ENCODE peak calls at places on chromosomes 2 and 18, in six cellular contexts. Z, N, H, M, S and D are unnamed samples.

GRCh38 chr2:112181571-112182290 is 43.5 kb downstream of the FBLN7 start:
- DNase-seq in Z (peak; percentile 64), N (no peak), H (no peak), M (no peak), S (no peak), D (no peak)

GRCh38 chr2:112684415-112684775 is 36.4 kb upstream of the NT5DC4 start:
- DNase-seq in Z (no peak), N (no peak), H (no peak), M (no peak), S (no peak), D (no peak)

GRCh38 chr2:45008296-45009129 is 739 bp downstream of the SIX2 start:
- DNase-seq in Z (peak; percentile 50), N (no peak), H (no peak), M (no peak), S (peak; percentile 2), D (peak; percentile 15)

GRCh38 chr2:36967236-36967876 is 1.0 kb upstream of the STRN start:
- DNase-seq in Z (no peak), N (no peak), H (no peak), M (no peak), S (no peak), D (no peak)

GRCh38 chr2:37827911-37828411 is 97.1 kb upstream of the RMDN2 start:
- DNase-seq in Z (no peak), N (no peak), H (no peak), M (peak; percentile 76), S (peak; percentile 89), D (peak; percentile 71)

GRCh38 chr2:10048501-10049171 is 5.3 kb downstream of the KLF11 start:
- DNase-seq in Z (no peak), N (no peak), H (no peak), M (no peak), S (peak; percentile 62), D (peak; percentile 65)

GRCh38 chr2:239278941-239279365 is 121.9 kb downstream of the HDAC4 start:
- DNase-seq in Z (no peak), N (no peak), H (no peak), M (no peak), S (no peak), D (peak; percentile 58)

GRCh38 chr2:174145827-174146226 is 102.5 kb downstream of the OLA1 start:
- DNase-seq in Z (peak; percentile 47), N (no peak), H (no peak), M (no peak), S (no peak), D (no peak)

GRCh38 chr2:135689679-135690078 is 52.0 kb upstream of the UBXN4 start:
- DNase-seq in Z (no peak), N (no peak), H (no peak), M (no peak), S (no peak), D (no peak)

GRCh38 chr2:150075831-150076230 is 411.6 kb downstream of the RND3 start:
- DNase-seq in Z (no peak), N (no peak), H (no peak), M (no peak), S (peak; percentile 90), D (no peak)

GRCh38 chr2:88227446-88227845 is 57.3 kb downstream of the THNSL2 start:
- DNase-seq in Z (no peak), N (no peak), H (no peak), M (no peak), S (no peak), D (no peak)

GRCh38 chr2:145038041-145038525 is 518.2 kb upstream of the ZEB2 start:
- DNase-seq in Z (no peak), N (no peak), H (no peak), M (no peak), S (peak; percentile 13), D (no peak)

GRCh38 chr2:240988146-240988545 is 10.3 kb upstream of the SNED1 start:
- DNase-seq in Z (no peak), N (no peak), H (no peak), M (no peak), S (peak; percentile 33), D (peak; percentile 40)

GRCh38 chr2:121478996-121479735 is 51.5 kb upstream of the RNU4ATAC start:
- DNase-seq in Z (no peak), N (no peak), H (no peak), M (no peak), S (peak; percentile 31), D (no peak)

GRCh38 chr2:235366847-235367246 is 127.0 kb upstream of the AGAP1 start:
- DNase-seq in Z (no peak), N (no peak), H (no peak), M (no peak), S (no peak), D (no peak)

GRCh38 chr2:36792947-36793346 is 96.4 kb downstream of the VIT start:
- DNase-seq in Z (no peak), N (no peak), H (no peak), M (no peak), S (no peak), D (no peak)

GRCh38 chr2:68426885-68427579 is 40.1 kb downstream of the FBXO48 start:
- DNase-seq in Z (no peak), N (no peak), H (no peak), M (no peak), S (peak; percentile 72), D (peak; percentile 28)

GRCh38 chr2:12170151-12170550 is 423.7 kb downstream of the LPIN1 start:
- DNase-seq in Z (no peak), N (no peak), H (no peak), M (no peak), S (peak; percentile 38), D (peak; percentile 92)

GRCh38 chr2:20353597-20353996 is 3.0 kb upstream of the PUM2 start:
- DNase-seq in Z (no peak), N (no peak), H (no peak), M (no peak), S (no peak), D (no peak)

GRCh38 chr2:235024951-235025773 is 73.3 kb downstream of the SH3BP4 start:
- DNase-seq in Z (no peak), N (no peak), H (no peak), M (no peak), S (no peak), D (no peak)

GRCh38 chr2:43524180-43524965 is 71.5 kb downstream of the THADA start:
- DNase-seq in Z (no peak), N (no peak), H (no peak), M (no peak), S (peak; percentile 28), D (peak; percentile 39)

GRCh38 chr2:73868204-73868978 is 24.4 kb upstream of the ACTG2 start:
- DNase-seq in Z (peak; percentile 38), N (no peak), H (no peak), M (no peak), S (no peak), D (no peak)

GRCh38 chr2:121505005-121505404 is 25.7 kb upstream of the RNU4ATAC start:
- DNase-seq in Z (no peak), N (no peak), H (no peak), M (peak; percentile 74), S (peak; percentile 87), D (peak; percentile 51)

GRCh38 chr2:40394597-40394996 is 57.3 kb downstream of the SLC8A1 start:
- DNase-seq in Z (no peak), N (no peak), H (no peak), M (no peak), S (no peak), D (no peak)

GRCh38 chr2:40397720-40398119 is 54.2 kb downstream of the SLC8A1 start:
- DNase-seq in Z (no peak), N (no peak), H (no peak), M (no peak), S (no peak), D (no peak)

GRCh38 chr2:40395169-40396023 is 56.5 kb downstream of the SLC8A1 start:
- DNase-seq in Z (no peak), N (no peak), H (no peak), M (peak; percentile 66), S (no peak), D (no peak)

GRCh38 chr2:40394030-40394429 is 57.9 kb downstream of the SLC8A1 start:
- DNase-seq in Z (no peak), N (no peak), H (no peak), M (no peak), S (no peak), D (no peak)
- H4K8ac ChIP-seq in Z (no peak overlapping the region), N (no peak overlapping the region), H (no peak overlapping the region), M (no peak overlapping the region), S (no peak overlapping the region), D (no peak overlapping the region)

GRCh38 chr18:13241893-13242175 is 23.3 kb downstream of the LDLRAD4 start:
- DNase-seq in Z (no peak), N (no peak), H (no peak), M (no peak), S (no peak), D (no peak)
- H3K14ac ChIP-seq in Z (no peak overlapping the region), N (no peak overlapping the region), H (no peak overlapping the region), M (no peak overlapping the region), S (no peak overlapping the region), D (no peak overlapping the region)

GRCh38 chr2:132783883-132784282 is 113.9 kb upstream of the LYPD1 start:
- DNase-seq in Z (no peak), N (no peak), H (no peak), M (no peak), S (no peak), D (no peak)

GRCh38 chr2:132779206-132779605 is 109.2 kb upstream of the LYPD1 start:
- DNase-seq in Z (no peak), N (no peak), H (no peak), M (no peak), S (no peak), D (no peak)

DNA sequence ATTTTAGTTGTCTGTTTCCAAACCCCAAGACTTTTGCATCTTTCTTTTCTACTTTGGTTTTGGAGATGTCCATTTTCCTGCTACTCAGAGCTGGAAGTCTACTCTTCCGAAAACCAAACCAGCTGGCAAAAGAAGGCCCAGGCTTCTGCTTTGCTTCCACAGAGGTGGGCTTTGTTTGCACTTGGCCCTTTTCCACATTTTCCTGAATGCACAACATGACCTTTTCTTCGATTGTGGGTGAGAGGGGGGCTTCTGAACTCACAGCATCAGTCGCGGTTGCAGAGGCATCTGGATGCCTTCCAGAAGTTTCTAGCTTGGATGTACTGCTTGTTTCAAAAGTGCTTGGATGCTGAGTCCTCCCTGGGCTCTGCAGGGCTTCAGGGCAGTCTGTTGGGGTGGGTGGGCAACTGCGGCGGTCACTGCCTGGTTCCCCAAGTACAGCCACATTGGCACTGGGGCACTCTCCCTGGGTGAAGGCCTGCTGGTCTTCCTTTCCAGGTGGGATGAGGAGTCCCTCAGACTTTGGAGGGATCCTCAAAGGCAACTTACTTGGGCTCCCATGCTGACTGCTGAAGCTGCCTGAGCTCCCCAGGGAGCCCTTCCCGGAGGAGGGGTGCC is 112.3 kb upstream of the LYPD1 start:
- DNase-seq in Z (no peak), N (no peak), H (no peak), M (no peak), S (no peak), D (no peak)
- H2BK120ac ChIP-seq in Z (no peak overlapping the region), N (no peak overlapping the region), H (no peak overlapping the region), M (no peak overlapping the region), S (no peak overlapping the region), D (no peak overlapping the region)

DNA sequence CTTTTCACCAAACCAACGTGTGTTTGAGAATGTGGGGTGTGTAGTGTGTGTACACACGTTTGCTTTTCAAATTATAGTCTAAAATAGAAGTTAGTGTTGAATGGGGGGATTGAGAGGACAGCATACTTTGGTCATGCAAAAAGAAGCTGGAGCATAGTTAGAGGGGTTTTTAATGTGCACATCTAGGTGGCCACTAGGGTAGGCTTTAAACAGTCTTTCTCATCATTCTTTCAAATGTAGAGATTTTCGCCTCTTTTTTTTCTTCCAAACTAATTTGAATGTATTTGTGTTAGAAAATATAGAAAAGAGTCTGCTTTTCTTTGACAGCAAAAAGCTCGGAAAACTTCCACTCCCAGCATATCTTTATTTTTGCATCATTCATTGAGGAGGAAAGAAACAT is 165.2 kb upstream of the MYO3B start:
- DNase-seq in Z (no peak), N (no peak), H (no peak), M (no peak), S (no peak), D (no peak)
- H4K8ac ChIP-seq in Z (no peak overlapping the region), N (no peak overlapping the region), H (no peak overlapping the region), M (no peak overlapping the region), S (no peak overlapping the region), D (no peak overlapping the region)

GRCh38 chr2:71906357-71906973 is 241.2 kb downstream of the CYP26B1 start:
- DNase-seq in Z (no peak), N (no peak), H (no peak), M (no peak), S (no peak), D (no peak)
- H3K14ac ChIP-seq in Z (no peak overlapping the region), N (no peak overlapping the region), H (no peak overlapping the region), M (no peak overlapping the region), S (no peak overlapping the region), D (no peak overlapping the region)